ENCODE peak calls at places on chromosomes 1 and 21, in six cellular contexts. One of them, this sample, is unnamed.

GRCh38 chr1:6014130-6014999 is 22.1 kb upstream of the NPHP4 start:
- DNase-seq in ascending aorta: no peak
- DNase-seq in upper lobe of right lung: peak
- DNase-seq in pancreas: peak
- DNase-seq in BJ: no peak
- DNase-seq in BE2C: no peak
- DNase-seq in this sample: no peak

GRCh38 chr1:234315091-234315541 is 58.1 kb upstream of the COA6 start:
- DNase-seq in BE2C: no peak
- DNase-seq in BJ: no peak
- DNase-seq in upper lobe of right lung: no peak
- DNase-seq in pancreas: no peak
- DNase-seq in ascending aorta: no peak
- DNase-seq in this sample: no peak

GRCh38 chr1:166233750-166234366 is 67.1 kb upstream of the FAM78B start:
- DNase-seq in BE2C: no peak
- DNase-seq in BJ: no peak
- DNase-seq in ascending aorta: no peak
- DNase-seq in upper lobe of right lung: peak
- DNase-seq in pancreas: no peak
- DNase-seq in this sample: no peak

GRCh38 chr1:211735208-211736170 is 60.1 kb upstream of the NEK2 start:
- DNase-seq in pancreas: no peak
- DNase-seq in ascending aorta: no peak
- DNase-seq in BE2C: peak
- DNase-seq in BJ: peak
- DNase-seq in upper lobe of right lung: no peak
- DNase-seq in this sample: peak

GRCh38 chr1:29939086-29939485 is 702.8 kb downstream of the PTPRU start:
- DNase-seq in BE2C: no peak
- DNase-seq in ascending aorta: no peak
- DNase-seq in pancreas: no peak
- DNase-seq in BJ: no peak
- DNase-seq in upper lobe of right lung: no peak
- DNase-seq in this sample: no peak

GRCh38 chr21:17745086-17745485 is 74.1 kb downstream of the C21orf91 start:
- DNase-seq in BJ: no peak
- DNase-seq in ascending aorta: no peak
- DNase-seq in pancreas: no peak
- DNase-seq in BE2C: no peak
- DNase-seq in upper lobe of right lung: no peak
- DNase-seq in this sample: no peak

GRCh38 chr1:114002492-114003290 is 23.4 kb downstream of the OLFML3 start:
- DNase-seq in pancreas: no peak
- DNase-seq in BJ: no peak
- DNase-seq in upper lobe of right lung: no peak
- DNase-seq in ascending aorta: no peak
- DNase-seq in BE2C: no peak
- DNase-seq in this sample: no peak

GRCh38 chr1:34829250-34829649 is 30.3 kb downstream of the SMIM12 start:
- DNase-seq in BE2C: no peak
- DNase-seq in ascending aorta: no peak
- DNase-seq in pancreas: no peak
- DNase-seq in upper lobe of right lung: no peak
- DNase-seq in BJ: no peak
- DNase-seq in this sample: no peak

GRCh38 chr1:106571109-106571508 is 485.4 kb upstream of the PRMT6 start:
- DNase-seq in upper lobe of right lung: no peak
- DNase-seq in BE2C: no peak
- DNase-seq in BJ: no peak
- DNase-seq in pancreas: no peak
- DNase-seq in ascending aorta: no peak
- DNase-seq in this sample: peak

GRCh38 chr1:203590559-203590958 is 36.1 kb upstream of the ATP2B4 start:
- DNase-seq in pancreas: no peak
- DNase-seq in BJ: peak
- DNase-seq in ascending aorta: no peak
- DNase-seq in BE2C: no peak
- DNase-seq in upper lobe of right lung: no peak
- DNase-seq in this sample: no peak

GRCh38 chr1:22562584-22563551 is at the start of gene EPHA8:
- DNase-seq in ascending aorta: no peak
- DNase-seq in upper lobe of right lung: no peak
- DNase-seq in BJ: no peak
- DNase-seq in BE2C: no peak
- DNase-seq in pancreas: peak
- DNase-seq in this sample: no peak

GRCh38 chr1:3741566-3742438 is 10.4 kb upstream of the CCDC27 start:
- DNase-seq in upper lobe of right lung: no peak
- DNase-seq in BJ: no peak
- DNase-seq in pancreas: peak
- DNase-seq in BE2C: no peak
- DNase-seq in ascending aorta: no peak
- DNase-seq in this sample: no peak

GRCh38 chr1:67832737-67833594 is at the start of gene GNG12:
- DNase-seq in BE2C: peak
- DNase-seq in BJ: no peak
- DNase-seq in pancreas: peak
- DNase-seq in ascending aorta: peak
- DNase-seq in upper lobe of right lung: peak
- DNase-seq in this sample: peak

GRCh38 chr1:118947003-118947765 is 41.0 kb downstream of the TBX15 start:
- DNase-seq in pancreas: no peak
- DNase-seq in upper lobe of right lung: no peak
- DNase-seq in ascending aorta: no peak
- DNase-seq in BJ: no peak
- DNase-seq in BE2C: no peak
- DNase-seq in this sample: no peak

GRCh38 chr1:24735619-24736375 is 9.4 kb upstream of the CLIC4 start:
- DNase-seq in upper lobe of right lung: peak
- DNase-seq in BE2C: peak
- DNase-seq in ascending aorta: no peak
- DNase-seq in pancreas: no peak
- DNase-seq in BJ: no peak
- DNase-seq in this sample: peak

DNA sequence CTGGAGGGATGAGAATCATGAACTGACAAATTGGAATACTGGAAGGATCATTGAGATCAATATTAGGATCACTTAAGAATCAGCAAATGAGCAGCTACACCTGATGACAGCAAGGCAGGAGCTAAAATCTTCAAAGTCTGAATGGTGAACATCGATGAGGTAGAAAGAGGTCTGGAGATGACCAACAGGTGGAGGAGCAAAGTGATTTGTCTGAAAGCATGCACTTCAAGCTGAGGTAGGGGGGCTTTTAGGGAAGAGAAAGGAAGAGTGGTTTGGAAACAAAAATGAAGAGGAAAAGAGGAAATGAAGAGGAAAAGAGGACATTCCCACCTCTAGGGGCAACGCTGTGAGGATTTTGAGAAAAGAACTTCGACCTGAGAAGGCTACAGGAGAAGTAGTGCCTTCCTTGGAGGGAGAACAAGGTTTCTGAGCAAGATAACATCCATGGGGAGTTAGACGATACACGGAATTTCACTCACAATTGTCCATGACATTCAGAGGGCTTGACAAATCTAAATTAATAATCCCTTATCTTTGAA is 79.0 kb downstream of the APP start:
- DNase-seq in BE2C: no peak
- DNase-seq in BJ: no peak
- DNase-seq in upper lobe of right lung: no peak
- DNase-seq in pancreas: no peak
- DNase-seq in ascending aorta: no peak
- DNase-seq in this sample: no peak
- TF ChIP-seq CTCF in BE2C: peak
- TF ChIP-seq CTCF in BJ: no peak
- TF ChIP-seq CTCF in upper lobe of right lung: no peak
- TF ChIP-seq CTCF in pancreas: no peak
- TF ChIP-seq CTCF in ascending aorta: no peak
- TF ChIP-seq CTCF in this sample: peak

GRCh38 chr21:34669149-34669879 is 520 bp downstream of the CLIC6 start:
- DNase-seq in upper lobe of right lung: peak
- DNase-seq in pancreas: no peak
- DNase-seq in BJ: no peak
- DNase-seq in ascending aorta: no peak
- DNase-seq in BE2C: no peak
- DNase-seq in this sample: no peak

GRCh38 chr21:34673006-34673405 is 4.2 kb downstream of the CLIC6 start:
- DNase-seq in pancreas: no peak
- DNase-seq in BE2C: no peak
- DNase-seq in BJ: no peak
- DNase-seq in ascending aorta: no peak
- DNase-seq in upper lobe of right lung: no peak
- DNase-seq in this sample: no peak

GRCh38 chr21:34671891-34672290 is 3.1 kb downstream of the CLIC6 start:
- DNase-seq in upper lobe of right lung: no peak
- DNase-seq in BE2C: no peak
- DNase-seq in BJ: no peak
- DNase-seq in pancreas: no peak
- DNase-seq in ascending aorta: no peak
- DNase-seq in this sample: no peak

GRCh38 chr21:34670220-34670961 is 1.6 kb downstream of the CLIC6 start:
- DNase-seq in ascending aorta: no peak
- DNase-seq in upper lobe of right lung: peak
- DNase-seq in pancreas: no peak
- DNase-seq in BJ: no peak
- DNase-seq in BE2C: no peak
- DNase-seq in this sample: no peak

DNA sequence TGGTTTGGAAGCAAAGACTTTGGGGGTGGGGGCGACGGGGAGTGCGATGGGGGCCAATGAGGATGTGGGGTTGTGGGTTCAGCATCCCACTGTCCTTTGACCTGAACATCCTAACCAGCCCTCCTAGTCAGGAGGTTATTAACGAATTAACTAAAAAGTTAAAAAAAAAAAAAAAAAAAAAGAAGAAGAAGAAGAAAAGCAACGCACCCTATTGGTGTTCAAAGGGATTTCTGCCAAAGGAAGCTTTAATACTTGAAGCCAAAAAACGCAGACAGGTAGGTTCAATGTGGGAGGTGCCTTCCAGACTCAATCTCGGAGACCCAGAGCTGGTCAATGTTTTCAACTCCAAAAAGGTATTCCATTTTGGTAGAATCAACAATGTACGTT is 2.2 kb downstream of the CLIC6 start:
- DNase-seq in BE2C: no peak
- DNase-seq in BJ: no peak
- DNase-seq in upper lobe of right lung: no peak
- DNase-seq in ascending aorta: no peak
- DNase-seq in pancreas: no peak
- DNase-seq in this sample: no peak
- TF ChIP-seq CTCF in BE2C: no peak
- TF ChIP-seq CTCF in BJ: no peak
- TF ChIP-seq CTCF in upper lobe of right lung: no peak
- TF ChIP-seq CTCF in ascending aorta: no peak
- TF ChIP-seq CTCF in pancreas: no peak
- TF ChIP-seq CTCF in this sample: peak

DNA sequence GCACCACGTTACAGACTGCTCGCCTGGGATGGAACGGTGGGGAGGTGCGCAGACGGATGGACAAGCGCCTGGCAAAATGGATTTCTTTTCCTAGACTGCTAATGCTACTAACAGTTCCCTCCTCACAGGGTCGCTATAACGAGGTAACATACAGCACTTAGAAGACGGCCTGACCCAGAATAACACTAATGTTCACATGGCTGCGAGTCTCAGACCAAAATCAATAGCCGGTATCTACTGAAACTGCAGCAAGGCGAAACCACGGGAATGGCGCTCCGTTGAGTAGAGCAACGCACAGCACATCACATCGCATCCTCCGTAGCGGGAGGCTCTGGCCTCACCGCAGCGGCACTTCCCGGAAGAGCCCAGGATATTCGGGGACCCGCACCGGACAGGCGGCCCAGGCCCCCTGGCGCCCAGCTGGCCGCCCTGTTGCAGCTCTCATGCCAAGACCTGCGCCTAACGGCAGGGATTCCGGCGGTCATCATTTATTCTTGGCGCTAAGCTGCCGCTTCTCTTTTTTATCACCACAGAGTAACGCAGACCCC is 46.6 kb downstream of the VPS26C start:
- DNase-seq in pancreas: peak
- DNase-seq in ascending aorta: no peak
- DNase-seq in BJ: no peak
- DNase-seq in upper lobe of right lung: peak
- DNase-seq in BE2C: no peak
- DNase-seq in this sample: no peak
- TF ChIP-seq CTCF in pancreas: no peak
- TF ChIP-seq CTCF in ascending aorta: no peak
- TF ChIP-seq CTCF in BJ: peak
- TF ChIP-seq CTCF in upper lobe of right lung: peak
- TF ChIP-seq CTCF in BE2C: peak
- TF ChIP-seq CTCF in this sample: no peak

GRCh38 chr1:55582078-55582477 is 366.9 kb upstream of the USP24 start:
- DNase-seq in upper lobe of right lung: no peak
- DNase-seq in pancreas: no peak
- DNase-seq in BE2C: no peak
- DNase-seq in BJ: no peak
- DNase-seq in ascending aorta: no peak
- DNase-seq in this sample: no peak

GRCh38 chr1:55585402-55585792 is 370.2 kb upstream of the USP24 start:
- DNase-seq in BE2C: no peak
- DNase-seq in ascending aorta: no peak
- DNase-seq in pancreas: no peak
- DNase-seq in BJ: no peak
- DNase-seq in upper lobe of right lung: no peak
- DNase-seq in this sample: no peak

GRCh38 chr1:55588300-55588699 is 373.1 kb upstream of the USP24 start:
- DNase-seq in upper lobe of right lung: no peak
- DNase-seq in ascending aorta: no peak
- DNase-seq in BJ: no peak
- DNase-seq in BE2C: no peak
- DNase-seq in pancreas: no peak
- DNase-seq in this sample: no peak

GRCh38 chr1:55586771-55587170 is 371.6 kb upstream of the USP24 start:
- DNase-seq in pancreas: no peak
- DNase-seq in ascending aorta: no peak
- DNase-seq in BJ: no peak
- DNase-seq in upper lobe of right lung: no peak
- DNase-seq in BE2C: no peak
- DNase-seq in this sample: no peak

DNA sequence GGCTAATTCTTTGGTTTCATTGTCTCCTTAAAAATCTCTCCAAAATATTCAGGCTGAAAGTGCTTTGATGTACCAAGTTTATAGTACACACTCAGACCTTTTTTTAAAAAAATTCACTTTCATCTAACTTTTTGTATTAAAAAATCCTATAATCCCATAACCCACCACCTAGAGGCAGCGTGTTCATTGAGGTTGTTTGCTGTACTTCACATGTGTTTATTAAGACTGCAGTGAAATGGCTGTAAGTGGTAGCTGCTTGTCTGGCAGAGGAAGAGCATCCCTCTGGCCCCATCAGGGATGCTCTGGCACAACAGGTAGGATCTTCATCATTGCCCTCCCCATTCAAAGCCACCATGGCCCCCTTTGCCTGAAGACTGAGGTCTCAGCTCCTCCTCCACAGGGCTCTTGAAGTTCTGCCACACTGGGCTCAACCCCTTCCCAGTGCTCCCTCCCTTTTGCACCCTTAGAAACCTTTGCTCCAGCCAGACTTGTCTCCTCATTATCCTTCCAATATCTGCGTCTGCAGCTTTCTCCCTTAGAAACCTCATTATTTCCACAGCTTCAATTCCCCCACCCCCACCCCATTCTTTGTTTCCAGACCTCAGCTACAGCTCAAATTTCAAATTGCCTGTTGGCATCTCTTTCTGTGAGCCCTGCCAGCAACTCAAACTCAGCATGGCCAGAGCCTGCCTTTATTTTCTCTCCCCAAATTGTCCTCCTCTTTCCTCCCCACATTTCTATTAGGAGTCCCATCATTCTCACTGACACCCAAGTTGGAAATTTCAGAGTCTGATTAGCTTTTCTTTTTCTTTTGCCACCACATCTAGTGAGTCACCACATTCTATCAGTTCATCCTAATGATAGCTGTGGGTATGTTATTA is 369.6 kb upstream of the USP24 start:
- DNase-seq in ascending aorta: no peak
- DNase-seq in BJ: no peak
- DNase-seq in pancreas: no peak
- DNase-seq in upper lobe of right lung: no peak
- DNase-seq in BE2C: no peak
- DNase-seq in this sample: peak
- TF ChIP-seq CTCF in ascending aorta: no peak
- TF ChIP-seq CTCF in BJ: no peak
- TF ChIP-seq CTCF in pancreas: no peak
- TF ChIP-seq CTCF in upper lobe of right lung: no peak
- TF ChIP-seq CTCF in BE2C: no peak
- TF ChIP-seq CTCF in this sample: peak